ENCODE peak calls at places on chromosomes 12 and 14, in nine cellular contexts. One of them, this sample, is unnamed.

GRCh38 chr14:20215196-20215595 is 8.3 kb upstream of the OR11H6 start:
- DNase-seq in heart left ventricle: no peak
- DNase-seq in NT2/D1: no peak
- DNase-seq in NCI-H69: no peak
- DNase-seq in GM04504: peak
- DNase-seq in fibroblast of pulmonary artery: no peak
- DNase-seq in mammary epithelial cell: no peak
- DNase-seq in fibroblast of the conjunctiva: no peak
- DNase-seq in hippocampal formation: no peak
- DNase-seq in this sample: no peak

GRCh38 chr12:11650697-11651281 is 1.3 kb downstream of the ETV6 start:
- DNase-seq in heart left ventricle: no peak
- DNase-seq in NT2/D1: no peak
- DNase-seq in NCI-H69: peak
- DNase-seq in GM04504: no peak
- DNase-seq in fibroblast of pulmonary artery: peak
- DNase-seq in mammary epithelial cell: peak
- DNase-seq in fibroblast of the conjunctiva: no peak
- DNase-seq in hippocampal formation: peak
- DNase-seq in this sample: no peak

GRCh38 chr12:14941369-14941768 is 3.0 kb upstream of the ERP27 start:
- DNase-seq in heart left ventricle: no peak
- DNase-seq in NT2/D1: no peak
- DNase-seq in NCI-H69: no peak
- DNase-seq in GM04504: no peak
- DNase-seq in fibroblast of pulmonary artery: no peak
- DNase-seq in mammary epithelial cell: no peak
- DNase-seq in fibroblast of the conjunctiva: no peak
- DNase-seq in hippocampal formation: no peak
- DNase-seq in this sample: no peak

GRCh38 chr14:29741909-29742401 is 185.7 kb downstream of the PRKD1 start:
- DNase-seq in heart left ventricle: peak
- DNase-seq in NT2/D1: no peak
- DNase-seq in NCI-H69: peak
- DNase-seq in GM04504: no peak
- DNase-seq in fibroblast of pulmonary artery: peak
- DNase-seq in mammary epithelial cell: no peak
- DNase-seq in fibroblast of the conjunctiva: no peak
- DNase-seq in hippocampal formation: no peak
- DNase-seq in this sample: no peak

GRCh38 chr12:130121246-130122005 is 40.8 kb upstream of the FZD10 start:
- DNase-seq in heart left ventricle: no peak
- DNase-seq in NT2/D1: no peak
- DNase-seq in NCI-H69: no peak
- DNase-seq in GM04504: no peak
- DNase-seq in fibroblast of pulmonary artery: no peak
- DNase-seq in mammary epithelial cell: no peak
- DNase-seq in fibroblast of the conjunctiva: no peak
- DNase-seq in hippocampal formation: no peak
- DNase-seq in this sample: no peak

GRCh38 chr12:117049295-117049694 is 49.9 kb downstream of the TESC start:
- DNase-seq in heart left ventricle: no peak
- DNase-seq in NT2/D1: no peak
- DNase-seq in NCI-H69: no peak
- DNase-seq in GM04504: no peak
- DNase-seq in fibroblast of pulmonary artery: no peak
- DNase-seq in mammary epithelial cell: no peak
- DNase-seq in fibroblast of the conjunctiva: no peak
- DNase-seq in hippocampal formation: no peak
- DNase-seq in this sample: no peak

GRCh38 chr14:96516351-96516750 is 14.2 kb downstream of the PAPOLA start:
- DNase-seq in heart left ventricle: no peak
- DNase-seq in NT2/D1: no peak
- DNase-seq in NCI-H69: no peak
- DNase-seq in GM04504: no peak
- DNase-seq in fibroblast of pulmonary artery: no peak
- DNase-seq in mammary epithelial cell: no peak
- DNase-seq in fibroblast of the conjunctiva: no peak
- DNase-seq in hippocampal formation: no peak
- DNase-seq in this sample: no peak

GRCh38 chr12:116366456-116366776 is 88.9 kb upstream of the MED13L start:
- DNase-seq in heart left ventricle: no peak
- DNase-seq in NT2/D1: no peak
- DNase-seq in NCI-H69: peak
- DNase-seq in GM04504: no peak
- DNase-seq in fibroblast of pulmonary artery: no peak
- DNase-seq in mammary epithelial cell: no peak
- DNase-seq in fibroblast of the conjunctiva: no peak
- DNase-seq in hippocampal formation: no peak
- DNase-seq in this sample: no peak

GRCh38 chr12:3967556-3968160 is 94.5 kb upstream of the PARP11 start:
- DNase-seq in heart left ventricle: no peak
- DNase-seq in NT2/D1: peak
- DNase-seq in NCI-H69: no peak
- DNase-seq in GM04504: no peak
- DNase-seq in fibroblast of pulmonary artery: no peak
- DNase-seq in mammary epithelial cell: no peak
- DNase-seq in fibroblast of the conjunctiva: no peak
- DNase-seq in hippocampal formation: no peak
- DNase-seq in this sample: no peak

GRCh38 chr12:116135209-116135930 is 142.1 kb downstream of the MED13L start:
- DNase-seq in heart left ventricle: no peak
- DNase-seq in NT2/D1: no peak
- DNase-seq in NCI-H69: peak
- DNase-seq in GM04504: no peak
- DNase-seq in fibroblast of pulmonary artery: peak
- DNase-seq in mammary epithelial cell: peak
- DNase-seq in fibroblast of the conjunctiva: no peak
- DNase-seq in hippocampal formation: no peak
- DNase-seq in this sample: no peak

GRCh38 chr14:65791551-65791981 is 379.0 kb downstream of the FUT8 start:
- DNase-seq in heart left ventricle: no peak
- DNase-seq in NT2/D1: no peak
- DNase-seq in NCI-H69: peak
- DNase-seq in GM04504: no peak
- DNase-seq in fibroblast of pulmonary artery: peak
- DNase-seq in mammary epithelial cell: peak
- DNase-seq in fibroblast of the conjunctiva: no peak
- DNase-seq in hippocampal formation: no peak
- DNase-seq in this sample: no peak

GRCh38 chr12:106585862-106586534 is 3.2 kb downstream of the RFX4 start:
- DNase-seq in heart left ventricle: no peak
- DNase-seq in NT2/D1: no peak
- DNase-seq in NCI-H69: peak
- DNase-seq in GM04504: no peak
- DNase-seq in fibroblast of pulmonary artery: no peak
- DNase-seq in mammary epithelial cell: peak
- DNase-seq in fibroblast of the conjunctiva: no peak
- DNase-seq in hippocampal formation: no peak
- DNase-seq in this sample: no peak

GRCh38 chr12:68451261-68452091 is 119.3 kb upstream of the MDM1 start:
- DNase-seq in heart left ventricle: peak
- DNase-seq in NT2/D1: no peak
- DNase-seq in NCI-H69: peak
- DNase-seq in GM04504: peak
- DNase-seq in fibroblast of pulmonary artery: peak
- DNase-seq in mammary epithelial cell: peak
- DNase-seq in fibroblast of the conjunctiva: peak
- DNase-seq in hippocampal formation: peak
- DNase-seq in this sample: peak

GRCh38 chr12:66725031-66725430 is 46.2 kb upstream of the GRIP1 start:
- DNase-seq in heart left ventricle: no peak
- DNase-seq in NT2/D1: no peak
- DNase-seq in NCI-H69: no peak
- DNase-seq in GM04504: no peak
- DNase-seq in fibroblast of pulmonary artery: no peak
- DNase-seq in mammary epithelial cell: no peak
- DNase-seq in fibroblast of the conjunctiva: no peak
- DNase-seq in hippocampal formation: no peak
- DNase-seq in this sample: no peak

GRCh38 chr14:60163741-60164140 is 1.5 kb downstream of the DHRS7 start:
- DNase-seq in heart left ventricle: no peak
- DNase-seq in NT2/D1: no peak
- DNase-seq in NCI-H69: peak
- DNase-seq in GM04504: no peak
- DNase-seq in fibroblast of pulmonary artery: no peak
- DNase-seq in mammary epithelial cell: no peak
- DNase-seq in fibroblast of the conjunctiva: no peak
- DNase-seq in hippocampal formation: no peak
- DNase-seq in this sample: no peak

GRCh38 chr14:84806627-84807026 is 723.3 kb upstream of the FLRT2 start:
- DNase-seq in heart left ventricle: no peak
- DNase-seq in NT2/D1: no peak
- DNase-seq in NCI-H69: no peak
- DNase-seq in GM04504: no peak
- DNase-seq in fibroblast of pulmonary artery: peak
- DNase-seq in mammary epithelial cell: peak
- DNase-seq in fibroblast of the conjunctiva: no peak
- DNase-seq in hippocampal formation: no peak
- DNase-seq in this sample: no peak

GRCh38 chr14:77721437-77721836 is 13.5 kb downstream of the SLIRP start:
- DNase-seq in heart left ventricle: no peak
- DNase-seq in NT2/D1: no peak
- DNase-seq in NCI-H69: no peak
- DNase-seq in GM04504: no peak
- DNase-seq in fibroblast of pulmonary artery: no peak
- DNase-seq in mammary epithelial cell: no peak
- DNase-seq in fibroblast of the conjunctiva: no peak
- DNase-seq in hippocampal formation: no peak
- DNase-seq in this sample: no peak

GRCh38 chr12:65269603-65270002 is 8.9 kb upstream of the MSRB3 start:
- DNase-seq in heart left ventricle: no peak
- DNase-seq in NT2/D1: no peak
- DNase-seq in NCI-H69: no peak
- DNase-seq in GM04504: no peak
- DNase-seq in fibroblast of pulmonary artery: peak
- DNase-seq in mammary epithelial cell: no peak
- DNase-seq in fibroblast of the conjunctiva: no peak
- DNase-seq in hippocampal formation: no peak
- DNase-seq in this sample: no peak